ENCODE peak calls at places on chromosomes 6 and 20, in eight cellular contexts. One of them, this sample, is unnamed.

GRCh38 chr6:99810942-99811633 is 182.9 kb downstream of the MCHR2 start:
- DNase-seq in stomach: no peak
- DNase-seq in lower leg skin: no peak
- DNase-seq in gastrocnemius medialis: no peak
- DNase-seq in ovary: no peak
- DNase-seq in uterus: no peak
- DNase-seq in esophagus muscularis mucosa: no peak
- DNase-seq in prostate gland: no peak
- DNase-seq in this sample: no peak

GRCh38 chr6:111731404-111732195 is 125.9 kb upstream of the TRAF3IP2 start:
- DNase-seq in stomach: no peak
- DNase-seq in lower leg skin: no peak
- DNase-seq in gastrocnemius medialis: no peak
- DNase-seq in ovary: no peak
- DNase-seq in uterus: no peak
- DNase-seq in esophagus muscularis mucosa: peak
- DNase-seq in prostate gland: no peak
- DNase-seq in this sample: no peak

GRCh38 chr20:49394264-49394663 is 88.2 kb downstream of the KCNB1 start:
- DNase-seq in stomach: no peak
- DNase-seq in lower leg skin: peak
- DNase-seq in gastrocnemius medialis: peak
- DNase-seq in ovary: no peak
- DNase-seq in uterus: peak
- DNase-seq in esophagus muscularis mucosa: no peak
- DNase-seq in prostate gland: no peak
- DNase-seq in this sample: no peak

GRCh38 chr6:108578595-108579038 is 17.9 kb downstream of the FOXO3 start:
- DNase-seq in stomach: no peak
- DNase-seq in lower leg skin: no peak
- DNase-seq in gastrocnemius medialis: no peak
- DNase-seq in ovary: no peak
- DNase-seq in uterus: no peak
- DNase-seq in esophagus muscularis mucosa: no peak
- DNase-seq in prostate gland: no peak
- DNase-seq in this sample: peak

GRCh38 chr20:15776773-15777172 is 796.5 kb downstream of the KIF16B start:
- DNase-seq in stomach: no peak
- DNase-seq in lower leg skin: no peak
- DNase-seq in gastrocnemius medialis: no peak
- DNase-seq in ovary: no peak
- DNase-seq in uterus: no peak
- DNase-seq in esophagus muscularis mucosa: no peak
- DNase-seq in prostate gland: no peak
- DNase-seq in this sample: no peak

GRCh38 chr6:13980534-13980933 is 55.8 kb downstream of the RNF182 start:
- DNase-seq in stomach: no peak
- DNase-seq in lower leg skin: no peak
- DNase-seq in gastrocnemius medialis: no peak
- DNase-seq in ovary: no peak
- DNase-seq in uterus: no peak
- DNase-seq in esophagus muscularis mucosa: no peak
- DNase-seq in prostate gland: no peak
- DNase-seq in this sample: no peak

GRCh38 chr6:158010591-158011477 is 29.2 kb downstream of the SYNJ2 start:
- DNase-seq in stomach: no peak
- DNase-seq in lower leg skin: no peak
- DNase-seq in gastrocnemius medialis: no peak
- DNase-seq in ovary: peak
- DNase-seq in uterus: no peak
- DNase-seq in esophagus muscularis mucosa: no peak
- DNase-seq in prostate gland: no peak
- DNase-seq in this sample: no peak

GRCh38 chr20:37518606-37519507 is 2.2 kb upstream of the NNAT start:
- DNase-seq in stomach: peak
- DNase-seq in lower leg skin: no peak
- DNase-seq in gastrocnemius medialis: no peak
- DNase-seq in ovary: no peak
- DNase-seq in uterus: no peak
- DNase-seq in esophagus muscularis mucosa: no peak
- DNase-seq in prostate gland: peak
- DNase-seq in this sample: no peak

GRCh38 chr6:19806971-19807396 is 30.2 kb upstream of the ID4 start:
- DNase-seq in stomach: no peak
- DNase-seq in lower leg skin: no peak
- DNase-seq in gastrocnemius medialis: no peak
- DNase-seq in ovary: peak
- DNase-seq in uterus: no peak
- DNase-seq in esophagus muscularis mucosa: no peak
- DNase-seq in prostate gland: no peak
- DNase-seq in this sample: no peak

GRCh38 chr20:63318391-63319163 is 25.6 kb downstream of the COL20A1 start:
- DNase-seq in stomach: no peak
- DNase-seq in lower leg skin: no peak
- DNase-seq in gastrocnemius medialis: no peak
- DNase-seq in ovary: peak
- DNase-seq in uterus: no peak
- DNase-seq in esophagus muscularis mucosa: no peak
- DNase-seq in prostate gland: no peak
- DNase-seq in this sample: no peak

GRCh38 chr6:158131926-158132325 is 36.1 kb downstream of the SERAC1 start:
- DNase-seq in stomach: no peak
- DNase-seq in lower leg skin: no peak
- DNase-seq in gastrocnemius medialis: no peak
- DNase-seq in ovary: no peak
- DNase-seq in uterus: no peak
- DNase-seq in esophagus muscularis mucosa: no peak
- DNase-seq in prostate gland: no peak
- DNase-seq in this sample: peak

GRCh38 chr6:34521463-34522288 is 34.5 kb downstream of the SPDEF start:
- DNase-seq in stomach: no peak
- DNase-seq in lower leg skin: no peak
- DNase-seq in gastrocnemius medialis: no peak
- DNase-seq in ovary: no peak
- DNase-seq in uterus: no peak
- DNase-seq in esophagus muscularis mucosa: no peak
- DNase-seq in prostate gland: no peak
- DNase-seq in this sample: no peak

DNA sequence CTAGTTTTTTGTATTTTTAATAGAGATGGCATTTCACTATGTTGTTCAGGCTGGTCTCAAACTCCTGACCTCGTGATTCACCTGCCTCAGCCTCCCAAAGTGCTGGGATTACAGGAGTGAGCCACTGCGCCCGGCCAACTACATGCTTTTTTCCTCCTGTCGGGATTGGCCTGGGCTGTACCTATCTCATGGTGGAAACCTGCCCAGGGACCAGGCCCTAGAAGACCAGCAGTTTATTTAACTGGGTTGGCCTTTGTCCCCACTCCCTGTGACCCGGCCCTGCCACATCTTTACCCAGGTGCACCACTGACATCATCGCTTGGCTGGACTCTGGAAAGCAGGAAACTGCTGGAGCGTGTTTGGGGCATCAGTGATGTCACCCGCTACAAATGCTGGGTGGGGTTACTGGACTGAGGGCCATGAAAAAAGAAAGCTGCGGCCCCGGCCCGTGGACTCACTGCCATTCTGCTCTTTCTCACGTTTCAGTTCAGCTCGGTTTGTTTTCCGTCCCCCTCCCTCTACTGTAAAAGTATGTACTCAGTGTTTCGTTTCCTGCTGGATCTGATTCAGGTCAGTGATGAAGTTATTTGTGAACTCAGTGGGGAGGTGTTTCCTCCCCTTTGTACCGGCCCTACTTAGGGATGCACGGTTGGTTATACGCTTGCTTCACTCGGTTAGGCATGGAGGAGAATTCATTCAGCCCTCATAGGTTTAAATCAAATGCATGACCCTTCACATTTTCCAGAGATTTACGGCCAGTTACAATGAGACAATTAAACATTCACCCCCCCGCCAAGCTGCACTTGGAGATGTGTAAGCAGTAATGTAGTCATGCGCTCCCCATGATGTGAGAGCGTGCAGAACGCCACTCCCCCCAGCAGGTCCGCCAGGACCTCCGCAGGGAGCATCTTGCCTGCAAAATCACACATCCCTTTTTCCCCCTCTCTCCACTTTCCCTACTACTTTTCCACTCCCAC is 179.3 kb downstream of the MTHFD1L start:
- DNase-seq in stomach: peak
- DNase-seq in lower leg skin: peak
- DNase-seq in gastrocnemius medialis: peak
- DNase-seq in ovary: peak
- DNase-seq in uterus: peak
- DNase-seq in esophagus muscularis mucosa: no peak
- DNase-seq in prostate gland: peak
- DNase-seq in this sample: no peak
- TF ChIP-seq POLR2A in stomach: no peak
- TF ChIP-seq POLR2A in lower leg skin: no peak
- TF ChIP-seq POLR2A in gastrocnemius medialis: peak
- TF ChIP-seq POLR2A in ovary: no peak
- TF ChIP-seq POLR2A in uterus: peak
- TF ChIP-seq POLR2A in esophagus muscularis mucosa: no peak
- TF ChIP-seq POLR2A in prostate gland: no peak
- TF ChIP-seq POLR2A in this sample: no peak

DNA sequence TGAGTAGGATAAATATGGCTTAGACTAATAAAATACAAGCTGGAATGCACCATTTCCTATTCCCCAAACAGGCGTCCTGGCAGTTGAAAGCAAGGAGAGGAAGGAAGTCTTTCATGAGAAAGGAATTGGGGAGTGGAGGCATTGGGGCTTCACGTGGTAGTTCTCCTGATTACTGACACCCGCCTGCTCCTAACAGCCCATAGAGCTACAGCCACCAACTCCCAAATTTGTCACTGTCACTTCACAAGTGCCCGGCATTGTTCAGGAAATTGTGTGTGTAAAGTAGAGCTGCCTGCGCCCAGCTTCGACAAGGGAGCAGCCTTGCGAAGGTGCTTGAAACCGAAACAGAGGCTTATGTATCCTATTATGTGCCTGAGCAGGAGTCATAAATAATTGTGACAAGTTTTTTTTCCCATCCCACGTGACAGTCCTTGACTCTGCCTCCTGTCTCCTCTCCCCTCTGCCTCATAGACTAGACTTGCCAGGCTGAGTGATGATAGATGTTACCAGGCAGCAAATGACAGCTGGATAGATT is 301.7 kb upstream of the ZFP64 start:
- DNase-seq in stomach: no peak
- DNase-seq in lower leg skin: no peak
- DNase-seq in gastrocnemius medialis: no peak
- DNase-seq in ovary: no peak
- DNase-seq in uterus: peak
- DNase-seq in esophagus muscularis mucosa: no peak
- DNase-seq in prostate gland: peak
- DNase-seq in this sample: no peak
- TF ChIP-seq POLR2A in stomach: no peak
- TF ChIP-seq POLR2A in lower leg skin: no peak
- TF ChIP-seq POLR2A in gastrocnemius medialis: no peak
- TF ChIP-seq POLR2A in ovary: no peak
- TF ChIP-seq POLR2A in uterus: no peak
- TF ChIP-seq POLR2A in esophagus muscularis mucosa: no peak
- TF ChIP-seq POLR2A in prostate gland: no peak
- TF ChIP-seq POLR2A in this sample: no peak

GRCh38 chr6:7888587-7889357 is 21.8 kb downstream of the TXNDC5 start:
- DNase-seq in stomach: no peak
- DNase-seq in lower leg skin: no peak
- DNase-seq in gastrocnemius medialis: no peak
- DNase-seq in ovary: no peak
- DNase-seq in uterus: no peak
- DNase-seq in esophagus muscularis mucosa: no peak
- DNase-seq in prostate gland: no peak
- DNase-seq in this sample: no peak
- TF ChIP-seq POLR2A in stomach: no peak
- TF ChIP-seq POLR2A in lower leg skin: no peak
- TF ChIP-seq POLR2A in gastrocnemius medialis: no peak
- TF ChIP-seq POLR2A in ovary: no peak
- TF ChIP-seq POLR2A in uterus: no peak
- TF ChIP-seq POLR2A in esophagus muscularis mucosa: no peak
- TF ChIP-seq POLR2A in prostate gland: no peak
- TF ChIP-seq POLR2A in this sample: no peak

GRCh38 chr6:44272999-44273566 is 2.8 kb downstream of the TMEM151B start:
- DNase-seq in stomach: no peak
- DNase-seq in lower leg skin: no peak
- DNase-seq in gastrocnemius medialis: no peak
- DNase-seq in ovary: no peak
- DNase-seq in uterus: no peak
- DNase-seq in esophagus muscularis mucosa: no peak
- DNase-seq in prostate gland: no peak
- DNase-seq in this sample: no peak
- TF ChIP-seq POLR2A in stomach: no peak
- TF ChIP-seq POLR2A in lower leg skin: no peak
- TF ChIP-seq POLR2A in gastrocnemius medialis: no peak
- TF ChIP-seq POLR2A in ovary: no peak
- TF ChIP-seq POLR2A in uterus: no peak
- TF ChIP-seq POLR2A in esophagus muscularis mucosa: no peak
- TF ChIP-seq POLR2A in prostate gland: no peak
- TF ChIP-seq POLR2A in this sample: no peak

DNA sequence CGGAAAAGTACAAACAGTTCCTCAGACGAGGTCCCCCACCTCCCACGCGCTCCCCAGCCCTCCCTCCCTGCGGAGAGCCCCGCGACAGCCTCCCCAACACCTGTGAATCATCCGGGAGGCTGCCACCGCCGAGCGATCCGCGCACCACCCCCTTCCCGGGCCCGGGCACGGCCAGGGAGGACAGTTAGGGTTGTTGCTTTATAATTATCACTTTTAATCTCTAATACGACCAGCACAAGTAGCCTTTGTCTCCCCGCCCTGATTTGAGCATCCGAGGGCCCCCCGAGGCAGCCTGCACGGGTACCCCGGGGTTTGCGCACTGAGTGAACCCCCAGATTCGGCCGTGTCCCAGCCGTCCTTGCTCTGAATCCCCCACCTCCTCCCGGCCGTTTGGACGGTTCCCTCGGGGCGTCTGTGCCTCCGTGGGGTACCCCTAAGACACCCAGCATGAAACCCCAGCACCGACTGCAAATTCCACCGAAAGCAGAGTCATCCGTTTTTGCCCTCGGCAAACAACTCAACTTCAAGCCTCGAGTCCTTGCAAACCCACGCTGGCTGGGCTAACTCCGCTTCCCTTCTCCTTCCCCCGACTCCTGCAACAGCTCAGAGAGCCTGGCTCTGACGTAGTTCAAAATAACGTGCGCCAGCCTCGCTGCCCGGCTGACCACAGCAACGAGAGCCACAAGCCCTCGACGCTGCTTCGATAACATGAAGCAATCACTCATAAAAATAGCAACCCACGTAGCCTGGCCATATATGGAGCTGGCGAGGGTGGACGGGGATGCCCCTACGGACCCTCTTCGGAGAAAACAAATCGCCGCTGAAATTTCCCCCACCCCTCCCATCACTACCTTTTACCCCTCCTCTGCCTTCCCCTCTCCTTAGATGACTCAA is 866 bp upstream of the SNAP25 start:
- DNase-seq in stomach: no peak
- DNase-seq in lower leg skin: no peak
- DNase-seq in gastrocnemius medialis: no peak
- DNase-seq in ovary: peak
- DNase-seq in uterus: peak
- DNase-seq in esophagus muscularis mucosa: no peak
- DNase-seq in prostate gland: peak
- DNase-seq in this sample: no peak
- TF ChIP-seq POLR2A in stomach: no peak
- TF ChIP-seq POLR2A in lower leg skin: no peak
- TF ChIP-seq POLR2A in gastrocnemius medialis: no peak
- TF ChIP-seq POLR2A in ovary: peak
- TF ChIP-seq POLR2A in uterus: peak
- TF ChIP-seq POLR2A in esophagus muscularis mucosa: no peak
- TF ChIP-seq POLR2A in prostate gland: no peak
- TF ChIP-seq POLR2A in this sample: no peak